ENCODE peak calls at places on chromosomes 3 and 15, in nine cellular contexts. R, J, G, I, Y, V, E, D and U are unnamed samples.

GRCh38 chr3:30370681-30371271 is 235.6 kb upstream of the TGFBR2 start:
- DNase-seq in V (no peak), J (no peak), R (peak), E (no peak), G (no peak), Y (no peak), D (peak), I (no peak), U (no peak)

GRCh38 chr15:60589253-60589652 is 110.3 kb upstream of the ICE2 start:
- DNase-seq in G (no peak), V (no peak), D (no peak), Y (no peak), R (no peak), E (no peak), J (no peak), I (no peak), U (peak)

GRCh38 chr15:34182942-34183341 is 27.0 kb downstream of the KATNBL1 start:
- DNase-seq in Y (peak), E (no peak), D (peak), G (no peak), R (peak), V (no peak), I (no peak), J (no peak), U (no peak)

GRCh38 chr3:37825744-37826143 is 35.9 kb upstream of the CTDSPL start:
- DNase-seq in J (no peak), I (no peak), R (no peak), D (no peak), G (no peak), Y (no peak), V (no peak), E (no peak), U (no peak)

GRCh38 chr3:45683417-45684326 is 5.5 kb upstream of the SACM1L start:
- DNase-seq in J (no peak), E (no peak), R (no peak), I (no peak), G (no peak), D (no peak), V (no peak), Y (peak), U (no peak)

GRCh38 chr3:168801792-168802191 is 706.1 kb upstream of the GOLIM4 start:
- DNase-seq in J (no peak), V (no peak), G (no peak), Y (no peak), R (no peak), D (peak), I (no peak), E (no peak), U (no peak)

GRCh38 chr3:195030791-195031321 is 240.1 kb downstream of the XXYLT1 start:
- DNase-seq in E (no peak), V (no peak), I (peak), D (peak), R (no peak), G (no peak), J (peak), Y (no peak), U (no peak)

GRCh38 chr3:58025824-58026579 is 17.8 kb downstream of the FLNB start:
- DNase-seq in Y (no peak), R (no peak), V (no peak), J (peak), D (peak), G (no peak), I (no peak), E (peak), U (no peak)

GRCh38 chr3:53162672-53163458 is 1.9 kb downstream of the PRKCD start:
- DNase-seq in D (peak), R (peak), G (no peak), I (no peak), J (peak), V (no peak), E (peak), Y (no peak), U (no peak)

GRCh38 chr15:40441736-40442531 is 1.2 kb downstream of the BAHD1 start:
- DNase-seq in R (no peak), E (no peak), J (peak), G (no peak), D (no peak), I (peak), V (no peak), Y (peak), U (peak)

GRCh38 chr15:33490703-33491102 is 179.9 kb downstream of the RYR3 start:
- DNase-seq in G (no peak), V (no peak), Y (no peak), J (no peak), R (no peak), I (peak), D (no peak), E (no peak), U (no peak)

GRCh38 chr3:29144807-29145206 is 136.1 kb upstream of the RBMS3 start:
- DNase-seq in E (no peak), V (no peak), G (no peak), R (no peak), I (peak), J (peak), Y (peak), D (peak), U (peak)

GRCh38 chr3:186255703-186256331 is 106.2 kb downstream of the DGKG start:
- DNase-seq in E (peak), J (no peak), V (no peak), Y (peak), G (no peak), I (no peak), D (no peak), R (peak), U (peak)

GRCh38 chr3:151686257-151686656 is 47.5 kb upstream of the AADACL2 start:
- DNase-seq in I (no peak), E (no peak), V (no peak), Y (no peak), G (no peak), D (no peak), J (no peak), R (peak), U (no peak)

GRCh38 chr15:91953432-91953831 is 99.9 kb downstream of the SLCO3A1 start:
- DNase-seq in G (no peak), D (no peak), R (no peak), Y (no peak), E (no peak), V (no peak), J (no peak), I (no peak), U (no peak)

GRCh38 chr15:66016199-66016598 is 146.9 kb downstream of the RAB11A start:
- DNase-seq in I (no peak), R (no peak), V (no peak), D (no peak), G (no peak), Y (no peak), E (no peak), J (no peak), U (no peak)

GRCh38 chr3:149554826-149555225 is 80.3 kb downstream of the TM4SF4 start:
- DNase-seq in Y (no peak), E (no peak), V (no peak), R (no peak), G (no peak), I (no peak), D (peak), J (peak), U (no peak)

GRCh38 chr3:177516130-177517011 is 319.1 kb upstream of the TBL1XR1 start:
- DNase-seq in Y (peak), G (peak), R (peak), I (peak), E (no peak), D (peak), J (no peak), V (no peak), U (no peak)

GRCh38 chr15:67542192-67542461 is 376 bp upstream of the MAP2K5 start:
- DNase-seq in E (no peak), R (peak), D (no peak), J (peak), V (no peak), Y (peak), G (no peak), I (no peak), U (no peak)

GRCh38 chr3:47482411-47482810 is 6.7 kb upstream of the SCAP start:
- DNase-seq in G (no peak), Y (peak), V (no peak), E (no peak), D (no peak), J (no peak), I (no peak), R (peak), U (peak)

GRCh38 chr3:56799251-56799882 is 2.4 kb downstream of the ARHGEF3 start:
- DNase-seq in G (peak), I (no peak), E (no peak), Y (peak), R (peak), D (peak), V (no peak), J (peak), U (no peak)

GRCh38 chr15:74196175-74196574 is 6.4 kb downstream of the STRA6 start:
- DNase-seq in J (peak), R (no peak), I (peak), E (peak), V (no peak), Y (no peak), D (peak), G (no peak), U (no peak)

GRCh38 chr3:17935217-17935616 is 192.8 kb upstream of the TBC1D5 start:
- DNase-seq in G (no peak), V (no peak), R (no peak), J (peak), Y (no peak), I (no peak), E (no peak), D (peak), U (no peak)

GRCh38 chr15:88476635-88477038 is 9.1 kb downstream of the MRPS11 start:
- DNase-seq in R (peak), I (no peak), G (no peak), V (no peak), Y (peak), E (peak), J (peak), D (peak), U (peak)

GRCh38 chr3:170089862-170090600 is 52.2 kb downstream of the GPR160 start:
- DNase-seq in V (no peak), D (no peak), R (no peak), J (no peak), I (no peak), Y (no peak), G (no peak), E (no peak), U (no peak)

GRCh38 chr15:44298878-44299277 is 10.4 kb downstream of the GOLM2 start:
- DNase-seq in G (no peak), Y (peak), R (peak), V (no peak), J (no peak), D (no peak), I (no peak), E (no peak), U (no peak)

GRCh38 chr3:64167868-64168267 is 57.4 kb downstream of the PRICKLE2 start:
- DNase-seq in V (no peak), E (no peak), I (no peak), R (no peak), Y (no peak), D (no peak), J (no peak), G (no peak), U (no peak)

GRCh38 chr3:56197991-56198390 is 270.3 kb downstream of the ERC2 start:
- DNase-seq in I (no peak), Y (no peak), V (no peak), J (no peak), E (no peak), D (peak), G (no peak), R (no peak), U (no peak)

GRCh38 chr3:23761440-23761896 is 44.3 kb upstream of the UBE2E1 start:
- DNase-seq in J (peak), G (no peak), E (no peak), D (peak), R (peak), Y (peak), V (no peak), I (no peak), U (peak)

GRCh38 chr3:114496021-114496434 is 202.2 kb downstream of the TIGIT start:
- DNase-seq in D (peak), R (no peak), E (no peak), J (no peak), I (peak), Y (no peak), G (no peak), V (no peak), U (no peak)

GRCh38 chr3:71341721-71342120 is 241.8 kb downstream of the FOXP1 start:
- DNase-seq in J (no peak), Y (no peak), E (no peak), D (peak), R (no peak), G (no peak), V (no peak), I (no peak), U (no peak)

GRCh38 chr3:186653984-186654383 is 11.8 kb upstream of the HRG start:
- DNase-seq in I (no peak), J (no peak), G (peak), V (no peak), E (no peak), R (peak), D (peak), Y (peak), U (peak)

GRCh38 chr3:167967257-167968010 is 128.3 kb downstream of the GOLIM4 start:
- DNase-seq in G (no peak), R (no peak), E (no peak), J (no peak), V (no peak), I (no peak), D (no peak), Y (no peak), U (no peak)

GRCh38 chr3:188956839-188957489 is 214.8 kb upstream of the TPRG1 start:
- DNase-seq in R (peak), E (no peak), I (no peak), Y (peak), J (peak), D (peak), G (peak), V (no peak), U (no peak)

GRCh38 chr15:94070341-94071275 is 160.8 kb upstream of the MCTP2 start:
- DNase-seq in J (peak), V (no peak), Y (peak), E (peak), G (no peak), R (peak), D (no peak), I (no peak), U (no peak)

GRCh38 chr3:50417637-50418033 is 58.3 kb upstream of the TMEM115 start:
- DNase-seq in Y (no peak), G (no peak), J (no peak), V (no peak), R (no peak), I (no peak), E (no peak), D (no peak), U (no peak)

GRCh38 chr15:69591905-69592508 is 139.4 kb downstream of the RPLP1 start:
- DNase-seq in G (no peak), I (no peak), J (peak), Y (no peak), R (no peak), D (no peak), E (no peak), V (no peak), U (no peak)

GRCh38 chr3:51887620-51888019 is 12.2 kb upstream of the IQCF5 start:
- DNase-seq in J (no peak), E (peak), I (no peak), R (no peak), D (no peak), V (no peak), G (no peak), Y (no peak), U (no peak)

GRCh38 chr15:97615114-97615513 is 345.4 kb upstream of the ARRDC4 start:
- DNase-seq in V (no peak), Y (no peak), R (no peak), I (no peak), G (no peak), E (no peak), D (no peak), J (no peak), U (no peak)

DNA sequence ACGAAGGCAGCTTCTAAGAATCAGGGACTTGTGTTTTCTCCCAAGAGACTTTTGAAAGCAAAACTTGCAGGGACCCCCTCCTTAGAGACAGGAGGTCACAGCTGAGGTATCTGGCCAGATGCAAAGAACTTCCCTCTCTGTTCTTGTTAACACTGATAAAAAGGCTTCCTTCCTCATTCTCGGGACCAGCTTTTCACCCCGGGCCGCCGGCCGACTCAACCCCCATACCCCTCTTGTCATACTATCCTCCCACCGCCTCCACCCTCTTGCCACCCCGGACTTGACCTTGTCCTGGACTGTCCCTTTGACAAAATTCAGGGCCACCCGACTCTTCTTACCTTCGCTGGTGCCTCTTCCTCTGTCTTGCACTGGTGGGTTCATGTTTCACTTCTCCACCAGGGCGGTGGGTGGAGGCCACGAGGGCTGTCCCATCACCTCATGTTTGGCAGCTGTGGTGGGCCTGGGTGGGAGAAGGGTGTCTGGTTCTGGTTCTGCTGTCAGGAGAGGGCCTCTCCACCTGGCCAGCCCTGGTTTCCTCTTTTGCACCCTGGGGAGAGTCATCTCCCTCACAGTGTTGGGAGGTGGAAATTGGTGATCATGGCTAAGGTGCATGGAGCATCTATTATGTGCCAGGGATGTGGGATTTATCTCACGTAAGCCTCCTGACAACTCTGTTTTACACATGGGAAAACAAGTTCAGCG is 32.5 kb downstream of the BHLHE40 start:
- DNase-seq in G (no peak), J (no peak), I (no peak), Y (no peak), V (no peak), E (no peak), R (peak), D (no peak), U (no peak)
- H3K4me3 ChIP-seq in G (no peak), J (no peak), I (no peak), Y (no peak), V (no peak), E (no peak), R (no peak), D (no peak), U (no peak)

DNA sequence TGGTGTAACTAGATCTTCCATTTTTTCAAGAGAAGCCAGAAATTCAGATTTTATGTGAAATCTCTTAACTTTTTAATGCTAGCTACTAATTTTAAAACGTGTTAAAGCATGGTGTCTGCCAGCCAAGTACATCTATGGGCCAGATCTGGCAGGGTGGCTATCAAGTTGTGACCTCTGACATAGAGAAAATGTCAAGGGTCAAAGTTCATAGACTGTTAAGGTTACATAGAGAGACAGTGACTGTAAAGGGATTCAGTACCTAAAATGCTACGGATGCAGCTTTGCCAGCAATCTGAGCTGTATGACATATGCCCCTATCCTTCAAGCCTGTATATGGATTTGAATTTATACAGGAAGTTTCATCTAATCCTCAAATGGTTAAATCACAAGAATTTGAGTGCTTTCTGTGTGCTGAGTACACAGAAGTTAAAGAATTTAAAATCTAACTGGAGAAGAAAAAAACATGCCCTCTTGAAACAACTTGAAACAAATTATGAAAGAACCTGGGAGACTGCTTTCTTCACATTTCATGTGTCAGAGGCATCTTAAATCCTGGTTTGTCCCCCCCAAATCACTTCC is 989 bp upstream of the ARHGAP31 start:
- DNase-seq in G (no peak), Y (no peak), D (no peak), E (no peak), R (no peak), V (no peak), J (no peak), I (no peak), U (no peak)
- H3K4me3 ChIP-seq in G (peak), Y (peak), D (peak), E (peak), R (no peak), V (peak), J (peak), I (peak), U (peak)

GRCh38 chr15:52652286-52652685 is 26.9 kb downstream of the ATOSA start:
- DNase-seq in Y (no peak), V (no peak), D (no peak), J (no peak), R (no peak), I (no peak), G (no peak), E (no peak), U (no peak)

GRCh38 chr15:52651114-52651513 is 28.1 kb downstream of the ATOSA start:
- DNase-seq in G (no peak), D (no peak), Y (no peak), R (no peak), E (no peak), J (no peak), I (no peak), V (no peak), U (no peak)

GRCh38 chr15:52653451-52653964 is 25.7 kb downstream of the ATOSA start:
- DNase-seq in V (no peak), E (no peak), R (peak), J (peak), I (no peak), G (no peak), Y (peak), D (peak), U (no peak)

GRCh38 chr15:52652984-52653383 is 26.2 kb downstream of the ATOSA start:
- DNase-seq in I (no peak), R (no peak), V (no peak), J (peak), Y (no peak), E (no peak), G (no peak), D (peak), U (no peak)

DNA sequence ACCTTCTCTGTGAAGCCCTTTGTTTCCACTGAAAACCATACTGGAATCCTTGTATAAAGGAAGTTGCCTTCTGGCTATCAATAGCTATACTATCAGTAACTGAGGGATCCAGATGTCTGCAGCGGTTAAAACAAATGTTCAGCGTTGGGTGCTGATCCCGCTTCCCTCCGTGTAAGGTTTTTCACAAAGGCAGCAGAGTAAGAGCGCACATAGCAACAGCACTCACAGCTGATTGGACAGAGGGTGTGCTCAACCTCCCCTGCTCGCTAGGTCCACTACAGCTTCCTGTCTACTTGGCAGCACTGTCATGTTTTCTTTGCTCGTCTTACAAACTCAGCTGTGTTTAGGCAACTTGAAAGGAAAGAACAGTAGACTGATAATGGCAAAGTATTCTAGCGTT is 27.3 kb downstream of the ATOSA start:
- DNase-seq in Y (peak), G (peak), D (peak), R (peak), J (peak), I (peak), V (no peak), E (peak), U (peak)
- H3K4me3 ChIP-seq in Y (peak), G (peak), D (peak), R (no peak), J (peak), I (peak), V (peak), E (no peak), U (peak)

DNA sequence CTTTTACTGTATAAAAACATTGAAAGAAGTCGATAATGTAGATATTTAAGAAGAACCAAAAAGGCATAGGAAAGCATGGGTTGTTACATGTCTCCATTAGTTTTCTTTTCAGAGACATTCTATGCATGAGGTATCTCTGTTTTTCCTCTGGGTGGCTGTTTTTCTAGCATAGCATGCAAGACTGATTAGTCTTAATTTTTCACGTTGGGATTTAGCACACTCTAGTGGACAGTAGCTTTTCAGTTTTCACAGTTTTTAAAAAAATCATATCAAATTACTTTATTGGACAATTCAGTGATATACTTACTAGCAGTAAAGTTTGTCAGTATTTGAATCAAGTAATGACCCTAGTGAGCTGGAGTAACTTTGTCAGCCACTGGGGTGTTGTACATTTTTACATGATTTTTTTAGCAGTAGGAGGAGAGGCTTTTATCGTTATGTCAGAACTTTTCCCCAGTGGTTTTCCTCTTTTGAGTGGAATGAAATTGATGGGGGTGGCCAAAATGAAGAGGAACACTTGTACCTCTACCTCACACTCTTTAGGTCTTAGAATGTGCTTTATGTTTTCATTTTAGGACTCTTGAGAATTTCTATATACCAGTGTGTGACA is 57.2 kb downstream of the SEC22A start:
- DNase-seq in Y (peak), V (no peak), D (peak), E (no peak), R (no peak), G (no peak), J (peak), I (no peak), U (no peak)
- H3K4me3 ChIP-seq in Y (no peak), V (no peak), D (no peak), E (no peak), R (no peak), G (no peak), J (no peak), I (no peak), U (no peak)